ENCODE peak calls at places on chromosomes 5 and 9, in eight cellular contexts. N is transverse colon; C is esophagus squamous epithelium; U is activated CD4-positive, alpha-beta T cell treated with anti-CD3 and anti-CD28 coated beads for 4 hours; S is ecto neural progenitor cell; H is 8988T; K is NCI-H2029; D is stimulated activated CD8-positive, alpha-beta memory T cell treated with anti-CD3 and anti-CD28 coated beads, Interleukin-4, amount 100 ng/mL, for 24 hours. J is an unnamed sample.

GRCh38 chr5:10454591-10455272 is 13.1 kb downstream of the ROPN1L start:
- DNase-seq in N (no peak), C (no peak), U (no peak), S (no peak), H (no peak), K (no peak), D (no peak), J (no peak)

GRCh38 chr9:33458444-33458843 is 11.1 kb upstream of the AQP3 start:
- DNase-seq in N (no peak), C (no peak), U (peak), S (no peak), H (peak), K (no peak), D (peak), J (no peak)

GRCh38 chr5:321233-321725 is at the start of gene AHRR:
- DNase-seq in N (peak), C (no peak), U (no peak), S (peak), H (peak), K (no peak), D (no peak), J (peak)

GRCh38 chr9:77846957-77847574 is 184.5 kb downstream of the GNAQ start:
- DNase-seq in N (no peak), C (no peak), U (no peak), S (no peak), H (no peak), K (no peak), D (no peak), J (no peak)

GRCh38 chr5:177496111-177497010 is 1.0 kb downstream of the PDLIM7 start:
- DNase-seq in N (peak), C (no peak), U (no peak), S (peak), H (peak), K (peak), D (no peak), J (peak)

GRCh38 chr9:117414906-117415583 is at the start of gene ASTN2:
- DNase-seq in N (no peak), C (no peak), U (no peak), S (peak), H (peak), K (no peak), D (no peak), J (peak)

GRCh38 chr9:114112325-114112724 is 13.2 kb upstream of the KIF12 start:
- DNase-seq in N (no peak), C (no peak), U (no peak), S (no peak), H (no peak), K (no peak), D (no peak), J (no peak)

GRCh38 chr5:14732991-14733390 is 68.5 kb downstream of the OTULIN start:
- DNase-seq in N (no peak), C (no peak), U (no peak), S (no peak), H (no peak), K (no peak), D (no peak), J (no peak)

GRCh38 chr9:109906766-109907382 is 126.9 kb downstream of the PALM2AKAP2 start:
- DNase-seq in N (no peak), C (no peak), U (no peak), S (no peak), H (no peak), K (no peak), D (no peak), J (no peak)

GRCh38 chr5:139822553-139823425 is 27.2 kb downstream of the PSD2 start:
- DNase-seq in N (no peak), C (no peak), U (no peak), S (no peak), H (no peak), K (no peak), D (no peak), J (no peak)

GRCh38 chr5:100828071-100828689 is 74.9 kb downstream of the ST8SIA4 start:
- DNase-seq in N (no peak), C (no peak), U (no peak), S (no peak), H (no peak), K (no peak), D (no peak), J (no peak)

GRCh38 chr5:138789771-138790242 is 36.6 kb downstream of the CTNNA1 start:
- DNase-seq in N (no peak), C (no peak), U (peak), S (no peak), H (no peak), K (no peak), D (no peak), J (peak)

GRCh38 chr9:121860213-121860612 is 208.8 kb downstream of the DAB2IP start:
- DNase-seq in N (no peak), C (no peak), U (no peak), S (no peak), H (no peak), K (peak), D (no peak), J (no peak)

GRCh38 chr9:89722712-89723111 is 117.9 kb downstream of the GADD45G start:
- DNase-seq in N (no peak), C (no peak), U (no peak), S (no peak), H (no peak), K (no peak), D (no peak), J (no peak)

J was measured in HuH-7.5.